ENCODE peak calls at places on chromosomes 6 and 20, in eight cellular contexts. L is transverse colon; O is iPS DF 6.9; J is left ventricle myocardium inferior; C is cardiac muscle cell; W is heart left ventricle; U is CD4-positive, alpha-beta memory T cell; E is spleen. S is an unnamed sample. For H3K27me3, the result is how much of the 10 kb centered on the place peaks cover.

GRCh38 chr20:59812286-59813125 is 120.9 kb downstream of the SYCP2 start:
- DNase-seq in L (no peak), O (no peak), J (no peak), C (no peak), W (no peak), U (no peak), E (peak), S (no peak)

GRCh38 chr20:37331060-37331857 is 14.7 kb upstream of the SRC start:
- DNase-seq in L (no peak), O (no peak), J (no peak), C (no peak), W (no peak), U (no peak), E (peak), S (no peak)

GRCh38 chr20:2109425-2110210 is 8.0 kb downstream of the STK35 start:
- DNase-seq in L (peak), O (no peak), J (peak), C (peak), W (peak), U (no peak), E (no peak), S (no peak)

GRCh38 chr6:32941412-32941784 is 570 bp upstream of the HLA-DMB start:
- DNase-seq in L (peak), O (no peak), J (no peak), C (no peak), W (no peak), U (peak), E (no peak), S (no peak)

GRCh38 chr6:22925304-22925835 is 356.0 kb downstream of the HDGFL1 start:
- DNase-seq in L (no peak), O (no peak), J (no peak), C (no peak), W (no peak), U (no peak), E (no peak), S (no peak)

GRCh38 chr20:35699914-35700624 is 864 bp downstream of the ROMO1 start:
- DNase-seq in L (no peak), O (no peak), J (no peak), C (no peak), W (no peak), U (no peak), E (no peak), S (no peak)

GRCh38 chr6:113361014-113361645 is 496.0 kb upstream of the MARCKS start:
- DNase-seq in L (no peak), O (no peak), J (no peak), C (peak), W (no peak), U (no peak), E (no peak), S (no peak)

GRCh38 chr6:56091159-56091869 is 156.1 kb downstream of the COL21A1 start:
- DNase-seq in L (no peak), O (no peak), J (no peak), C (peak), W (no peak), U (no peak), E (no peak), S (no peak)

GRCh38 chr6:103893082-103893481 is 966.6 kb downstream of the HACE1 start:
- DNase-seq in L (no peak), O (no peak), J (no peak), C (peak), W (no peak), U (no peak), E (no peak), S (no peak)

GRCh38 chr20:8218861-8219260 is 86.8 kb downstream of the PLCB1 start:
- DNase-seq in L (no peak), O (no peak), J (no peak), C (no peak), W (no peak), U (no peak), E (no peak), S (no peak)

GRCh38 chr6:71181565-71181964 is 107.0 kb upstream of the OGFRL1 start:
- DNase-seq in L (no peak), O (peak), J (no peak), C (peak), W (no peak), U (no peak), E (no peak), S (no peak)

GRCh38 chr6:170445487-170445886 is 107.6 kb downstream of the PSMB1 start:
- DNase-seq in L (no peak), O (no peak), J (no peak), C (no peak), W (no peak), U (no peak), E (peak), S (no peak)
- H3K27me3 ChIP-seq in L (under half), O (under half), J (under half), C (under half), W (under half), U (under half), E (under half), S (under half)

DNA sequence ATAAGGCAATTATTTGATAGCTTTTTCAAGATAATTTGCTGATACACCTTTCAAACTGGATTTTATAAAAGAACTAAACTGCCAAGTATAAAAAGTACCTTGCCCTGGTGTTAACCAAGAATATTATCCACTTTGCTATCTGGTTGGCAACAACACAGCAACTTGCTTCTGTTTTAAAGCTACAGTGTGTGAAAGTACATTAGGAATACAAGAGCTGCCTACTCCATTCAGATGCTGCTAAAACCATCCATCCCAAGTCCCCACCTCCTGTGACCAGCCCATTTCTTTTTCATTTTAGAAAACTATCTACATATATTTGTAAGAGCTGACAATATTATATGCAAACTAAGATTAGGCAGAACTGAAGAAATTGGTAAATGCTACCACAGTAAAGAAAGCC is 12.8 kb downstream of the CLDN20 start:
- DNase-seq in L (no peak), O (no peak), J (no peak), C (peak), W (no peak), U (no peak), E (no peak), S (no peak)
- H3K27me3 ChIP-seq in L (under half), O (under half), J (under half), C (half or more), W (under half), U (under half), E (under half), S (under half)

DNA sequence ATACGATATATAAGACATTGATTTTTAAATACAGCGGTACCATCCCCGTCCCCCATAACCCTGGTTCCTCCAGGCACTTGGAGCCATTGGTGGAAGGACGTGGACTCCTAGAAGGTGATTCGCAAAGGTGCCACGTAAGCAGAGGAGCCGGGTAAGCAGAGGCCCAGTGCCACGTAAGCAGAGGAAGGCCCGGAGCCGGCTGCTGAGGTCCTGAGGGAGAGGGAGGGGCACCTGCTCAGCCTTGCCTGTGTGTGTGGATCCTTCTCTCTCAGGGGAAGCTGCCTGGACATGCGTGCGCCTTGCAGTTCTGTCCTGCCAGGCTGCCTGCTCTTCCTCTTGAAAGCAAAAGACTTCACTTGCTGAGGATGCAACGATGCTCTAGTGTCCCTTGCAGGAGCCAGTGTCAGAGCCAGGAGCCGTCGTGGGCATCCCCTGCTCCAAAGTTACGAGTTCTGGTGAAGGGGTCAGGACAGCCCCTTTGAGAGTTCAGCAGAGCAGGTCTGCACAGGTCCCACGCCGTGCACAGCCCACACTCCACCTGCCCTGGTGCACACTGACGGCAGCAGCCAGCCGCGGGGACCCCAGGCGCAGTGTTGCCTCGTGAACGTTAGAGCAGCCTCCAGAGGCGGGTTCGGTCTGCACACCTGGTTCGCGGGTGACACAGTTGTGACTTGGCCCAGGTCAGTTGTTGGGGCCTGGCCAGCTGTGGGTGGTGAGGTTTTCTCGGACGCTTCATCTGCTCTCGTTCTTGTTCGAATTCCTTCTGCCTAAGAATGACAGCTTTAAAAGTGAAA is 1.8 kb upstream of the NKAIN4 start:
- DNase-seq in L (no peak), O (no peak), J (no peak), C (no peak), W (no peak), U (no peak), E (no peak), S (no peak)
- H3K27me3 ChIP-seq in L (half or more), O (under half), J (half or more), C (half or more), W (half or more), U (under half), E (half or more), S (under half)

GRCh38 chr20:47788741-47789080 is 3.4 kb upstream of the SULF2 start:
- DNase-seq in L (no peak), O (no peak), J (no peak), C (no peak), W (no peak), U (no peak), E (no peak), S (no peak)
- H3K27me3 ChIP-seq in L (under half), O (under half), J (under half), C (under half), W (under half), U (under half), E (half or more), S (under half)

GRCh38 chr6:27188206-27188884 is 59.2 kb upstream of the PRSS16 start:
- DNase-seq in L (peak), O (no peak), J (peak), C (peak), W (peak), U (no peak), E (peak), S (peak)

GRCh38 chr6:27188885-27189418 is 58.5 kb upstream of the PRSS16 start:
- DNase-seq in L (peak), O (no peak), J (peak), C (peak), W (peak), U (peak), E (no peak), S (no peak)

GRCh38 chr6:27178001-27178730 is 69.3 kb upstream of the PRSS16 start:
- DNase-seq in L (peak), O (no peak), J (peak), C (peak), W (peak), U (peak), E (no peak), S (no peak)

GRCh38 chr6:27178860-27179259 is 68.6 kb upstream of the PRSS16 start:
- DNase-seq in L (no peak), O (no peak), J (no peak), C (peak), W (no peak), U (no peak), E (no peak), S (no peak)

GRCh38 chr6:27183082-27183832 is 64.2 kb upstream of the PRSS16 start:
- DNase-seq in L (no peak), O (no peak), J (no peak), C (peak), W (no peak), U (no peak), E (no peak), S (no peak)
- H3K27me3 ChIP-seq in L (under half), O (under half), J (half or more), C (half or more), W (under half), U (under half), E (under half), S (under half)

DNA sequence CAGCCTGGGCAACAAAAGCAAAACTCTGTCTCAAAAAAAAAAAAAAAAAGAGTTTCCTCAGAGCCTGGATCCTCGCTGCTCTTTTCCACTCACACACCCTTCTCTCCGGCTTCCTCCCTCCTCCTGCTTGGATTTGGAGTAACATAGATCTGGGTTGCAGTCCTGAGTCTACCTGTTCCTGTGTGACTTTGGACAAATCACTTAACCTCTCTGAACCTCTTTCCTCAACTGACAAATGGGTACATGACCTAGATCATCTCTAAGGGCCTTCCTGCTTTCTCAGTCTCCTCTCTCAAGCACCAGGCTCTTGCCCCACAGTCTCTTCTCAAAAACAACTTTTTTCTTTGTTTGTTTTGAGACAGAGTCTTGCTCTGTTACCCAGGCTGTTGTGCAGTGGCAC is 5.6 kb upstream of the R3HDML start:
- DNase-seq in L (no peak), O (no peak), J (no peak), C (no peak), W (no peak), U (no peak), E (no peak), S (no peak)
- H3K27me3 ChIP-seq in L (under half), O (under half), J (under half), C (under half), W (under half), U (under half), E (half or more), S (under half)

DNA sequence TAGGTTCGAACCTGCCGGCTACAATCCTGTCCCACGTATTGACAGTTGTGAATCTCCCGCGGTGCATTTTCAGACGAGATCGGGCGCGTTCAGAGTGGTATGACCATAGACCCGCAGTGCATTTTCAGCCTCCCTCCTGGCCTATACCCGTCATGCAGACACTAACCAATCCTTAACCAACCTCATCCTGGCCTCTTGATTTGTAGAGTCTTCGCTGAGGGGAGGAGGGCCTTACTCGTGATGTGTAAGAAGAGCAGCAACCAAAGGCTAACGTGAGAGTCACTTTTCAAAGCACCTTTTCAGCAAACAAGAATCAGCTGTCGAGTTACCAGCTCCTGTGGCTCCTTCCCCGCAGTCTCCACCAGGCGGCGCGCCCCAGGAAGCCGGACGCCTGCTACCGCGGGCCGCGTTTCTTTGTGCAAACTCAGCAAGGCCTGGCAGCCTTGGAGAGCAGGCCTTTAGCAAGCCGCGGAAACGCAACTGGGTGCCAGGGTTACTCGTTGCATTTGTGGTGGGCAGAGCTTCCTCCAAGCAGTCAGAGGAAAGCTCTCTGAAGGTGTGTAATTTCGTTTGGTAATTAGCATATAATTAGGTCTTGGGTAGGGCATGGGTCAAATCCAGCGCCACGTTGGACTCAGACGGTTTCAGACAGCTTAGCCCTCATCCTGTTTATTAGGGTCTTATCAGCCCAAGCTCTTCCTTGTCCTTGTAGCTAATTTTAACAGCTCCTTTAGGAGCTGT is 139.8 kb downstream of the OR2B2 start:
- DNase-seq in L (peak), O (no peak), J (peak), C (peak), W (peak), U (peak), E (peak), S (peak)
- H3K27me3 ChIP-seq in L (under half), O (under half), J (half or more), C (under half), W (half or more), U (under half), E (under half), S (under half)

DNA sequence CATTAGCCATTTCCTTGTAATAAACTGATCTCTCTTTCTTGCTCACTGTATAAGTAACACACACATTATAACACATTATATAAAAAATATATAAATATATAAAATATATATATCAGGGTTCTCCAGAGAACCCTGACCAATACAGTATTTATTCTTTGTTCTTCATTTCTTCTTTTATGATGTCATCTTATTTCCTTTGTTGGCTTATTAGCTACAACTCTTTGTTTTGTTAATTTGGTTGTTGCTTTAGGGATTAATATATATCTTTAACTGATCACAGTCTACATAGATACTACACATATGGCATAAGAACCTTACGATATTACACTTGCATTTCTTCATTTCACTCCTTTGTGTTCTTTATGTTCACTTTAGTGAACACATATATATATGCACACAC is 14.7 kb upstream of the OPN5 start:
- DNase-seq in L (no peak), O (no peak), J (no peak), C (no peak), W (no peak), U (no peak), E (no peak), S (no peak)
- H3K27me3 ChIP-seq in L (under half), O (under half), J (under half), C (under half), W (under half), U (under half), E (under half), S (under half)

DNA sequence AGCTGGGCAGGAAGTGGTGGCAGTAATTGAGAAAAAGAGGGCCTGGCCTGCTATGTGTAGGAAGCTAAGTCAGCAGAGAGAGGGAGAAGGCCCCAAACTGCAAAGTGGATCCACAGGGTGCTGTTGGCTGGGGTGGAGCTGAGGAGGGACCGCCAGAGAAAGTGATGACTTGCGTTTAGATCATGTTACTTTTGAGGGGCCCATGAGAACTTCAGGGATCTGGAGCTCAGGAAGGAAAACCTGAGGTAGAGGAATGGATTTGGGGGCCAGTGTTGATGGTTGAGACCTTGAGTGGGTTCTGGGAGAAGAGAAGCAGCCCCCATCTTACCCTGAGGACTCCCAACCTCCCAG is 155.5 kb downstream of the MRPL14 start:
- DNase-seq in L (no peak), O (no peak), J (no peak), C (no peak), W (no peak), U (no peak), E (no peak), S (no peak)
- H3K27me3 ChIP-seq in L (under half), O (under half), J (under half), C (under half), W (under half), U (under half), E (under half), S (under half)